ENCODE peak calls at places on chromosomes 13 and 19, in five cellular contexts. X is activated CD4-positive, alpha-beta T cell treated with anti-CD3 and anti-CD28 coated beads for 24 hours; G is myocyte; H is left cardiac atrium; T is posterior cingulate gyrus. L is an unnamed sample.

GRCh38 chr19:10774893-10775292 is 57.0 kb downstream of the DNM2 start:
- DNase-seq in H (no peak), X (no peak), G (no peak), T (no peak), L (no peak)

GRCh38 chr13:100361504-100361903 is 227.1 kb downstream of the GGACT start:
- DNase-seq in T (no peak), X (no peak), G (peak; percentile 91), H (no peak), L (peak; percentile 37)

GRCh38 chr13:94435604-94436226 is 43.8 kb downstream of the DCT start:
- DNase-seq in H (no peak), G (peak; percentile 67), T (no peak), X (no peak), L (peak; percentile 68)

GRCh38 chr13:57716295-57716694 is 84.8 kb downstream of the PCDH17 start:
- DNase-seq in G (no peak), H (no peak), X (no peak), T (no peak), L (no peak)

GRCh38 chr13:32443111-32443510 is 15.2 kb upstream of the N4BP2L1 start:
- DNase-seq in T (no peak), X (no peak), H (no peak), G (no peak), L (no peak)

GRCh38 chr13:93118081-93118615 is 108.5 kb upstream of the GPC6 start:
- DNase-seq in G (peak; percentile 96), T (no peak), H (no peak), X (no peak), L (peak; percentile 86)

GRCh38 chr19:5953680-5954213 is 24.2 kb downstream of the RANBP3 start:
- DNase-seq in H (no peak), T (no peak), X (no peak), G (peak; percentile 63), L (no peak)

GRCh38 chr13:34752561-34752960 is 189.5 kb upstream of the NBEA start:
- DNase-seq in X (no peak), G (no peak), T (no peak), H (no peak), L (no peak)

GRCh38 chr13:28659611-28659970 is 661 bp downstream of the POMP start:
- DNase-seq in G (no peak), T (no peak), H (no peak), X (no peak), L (no peak)

GRCh38 chr13:99178636-99179035 is 22.0 kb upstream of the UBAC2 start:
- DNase-seq in H (no peak), G (peak; percentile 26), T (no peak), X (no peak), L (peak; percentile 20)

GRCh38 chr13:77409412-77409811 is 82.5 kb upstream of the MYCBP2 start:
- DNase-seq in G (no peak), H (no peak), T (no peak), X (no peak), L (no peak)

GRCh38 chr13:37429976-37430375 is 168.6 kb downstream of the POSTN start:
- DNase-seq in H (no peak), X (no peak), T (no peak), G (peak; percentile 32), L (no peak)

GRCh38 chr19:1001538-1002166 is 1.4 kb downstream of the GRIN3B start:
- DNase-seq in G (peak; percentile 37), H (no peak), X (peak; percentile 66), T (peak; percentile 58), L (peak; percentile 70)

GRCh38 chr19:48815870-48816501 is 5.2 kb upstream of the BCAT2 start:
- DNase-seq in H (no peak), T (no peak), G (peak; percentile 47), X (no peak), L (peak; percentile 65)

GRCh38 chr13:86864376-86864775 is 806.8 kb upstream of the SLITRK5 start:
- DNase-seq in T (no peak), G (no peak), H (no peak), X (no peak), L (no peak)

GRCh38 chr19:18771328-18772242 is 19.5 kb downstream of the COMP start:
- DNase-seq in H (no peak), T (no peak), X (no peak), G (no peak), L (peak; percentile 60)

GRCh38 chr19:3285647-3286176 is 61.3 kb downstream of the CELF5 start:
- DNase-seq in T (no peak), X (peak; percentile 58), H (no peak), G (no peak), L (no peak)

GRCh38 chr19:55648657-55649578 is 906 bp downstream of the CCDC106 start:
- DNase-seq in H (no peak), G (no peak), X (no peak), T (no peak), L (no peak)

GRCh38 chr19:43739836-43740235 is 14.9 kb downstream of the SMG9 start:
- DNase-seq in H (no peak), X (no peak), T (no peak), G (no peak), L (no peak)

GRCh38 chr13:112769615-112770014 is 79.8 kb downstream of the ATP11A start:
- DNase-seq in G (no peak), H (no peak), X (no peak), T (no peak), L (no peak)